ENCODE peak calls at places on chromosomes 5 and 9, in eight cellular contexts. A is sigmoid colon, G is HFF-Myc, R is GM12865, V is brain microvascular endothelial cell, Z is lung, F is MM.1S, K is K562. I is an unnamed sample.

GRCh38 chr5:40834391-40834848 is 602 bp downstream of the RPL37 start:
- DNase-seq in A (no peak), K (no peak), G (no peak), Z (no peak), F (peak; percentile 53), R (peak; percentile 69), V (no peak), I (peak; percentile 60)

GRCh38 chr9:114282104-114282485 is 40.8 kb upstream of the ORM1 start:
- DNase-seq in K (no peak), V (no peak), A (no peak), R (no peak), Z (no peak), G (no peak), F (no peak), I (no peak)

GRCh38 chr5:125367702-125368101 is 621.3 kb upstream of the ZNF608 start:
- DNase-seq in F (no peak), G (no peak), K (no peak), A (no peak), V (no peak), R (no peak), Z (no peak), I (no peak)

GRCh38 chr5:36177715-36178556 is 26.0 kb downstream of the SKP2 start:
- DNase-seq in F (peak; percentile 59), Z (no peak), G (peak; percentile 26), R (peak; percentile 44), V (peak; percentile 24), A (no peak), K (peak; percentile 17), I (peak; percentile 63)

GRCh38 chr9:95506438-95506691 is 10.4 kb downstream of the PTCH1 start:
- DNase-seq in F (peak; percentile 57), G (no peak), Z (no peak), K (peak; percentile 30), A (no peak), V (no peak), R (peak; percentile 74), I (peak; percentile 57)

GRCh38 chr9:106860731-106861584 is 2.0 kb upstream of the ZNF462 start:
- DNase-seq in F (no peak), Z (peak; percentile 45), V (peak; percentile 20), G (no peak), A (peak; percentile 75), K (no peak), R (no peak), I (peak; percentile 52)

GRCh38 chr5:135591277-135591676 is 12.5 kb upstream of the CXCL14 start:
- DNase-seq in V (no peak), Z (no peak), K (no peak), F (no peak), R (no peak), G (no peak), A (no peak), I (no peak)

GRCh38 chr5:147321569-147321968 is 86.7 kb downstream of the STK32A start:
- DNase-seq in R (no peak), K (no peak), G (no peak), Z (no peak), F (no peak), A (no peak), V (no peak), I (no peak)

GRCh38 chr5:98905857-98906688 is 22.7 kb downstream of the CHD1 start:
- DNase-seq in Z (no peak), K (peak; percentile 15), V (no peak), F (peak; percentile 57), R (peak; percentile 60), A (no peak), G (no peak), I (peak; percentile 64)

GRCh38 chr9:98430535-98430934 is 175.1 kb upstream of the TBC1D2 start:
- DNase-seq in F (no peak), Z (peak; percentile 55), K (no peak), V (no peak), R (no peak), G (no peak), A (no peak), I (peak; percentile 29)

GRCh38 chr5:28516657-28517175 is 1478.3 kb upstream of the CDH9 start:
- DNase-seq in V (peak; percentile 25), K (no peak), G (no peak), R (no peak), F (no peak), A (no peak), Z (no peak), I (no peak)

GRCh38 chr5:177432143-177432904 is 5.8 kb downstream of the GRK6 start:
- DNase-seq in V (no peak), K (no peak), Z (no peak), F (no peak), G (no peak), R (no peak), A (peak; percentile 71), I (no peak)

GRCh38 chr5:4191703-4192102 is 596.1 kb downstream of the IRX1 start:
- DNase-seq in F (no peak), G (no peak), A (no peak), K (no peak), Z (no peak), V (no peak), R (no peak), I (no peak)

GRCh38 chr5:116864157-116864837 is 289.7 kb upstream of the SEMA6A start:
- DNase-seq in R (no peak), G (no peak), Z (no peak), A (no peak), K (no peak), V (peak; percentile 7), F (no peak), I (no peak)

GRCh38 chr9:129270205-129270604 is 92.1 kb upstream of the IER5L start:
- DNase-seq in V (no peak), A (no peak), K (no peak), R (peak; percentile 98), G (no peak), Z (no peak), F (peak; percentile 97), I (no peak)

GRCh38 chr9:134365115-134365596 is 38.9 kb downstream of the RXRA start:
- DNase-seq in K (no peak), A (no peak), F (no peak), V (no peak), G (no peak), Z (no peak), R (no peak), I (no peak)

GRCh38 chr9:84339523-84339922 is 1.0 kb downstream of the SLC28A3 start:
- DNase-seq in F (no peak), K (no peak), R (no peak), G (no peak), A (no peak), V (no peak), Z (no peak), I (no peak)

GRCh38 chr9:71647094-71647591 is 121.2 kb downstream of the CEMIP2 start:
- DNase-seq in V (peak; percentile 66), G (peak; percentile 55), Z (peak; percentile 65), R (peak; percentile 27), K (peak; percentile 61), F (no peak), A (peak; percentile 81), I (peak; percentile 89)

GRCh38 chr5:10319202-10319851 is 11.6 kb upstream of the CMBL start:
- DNase-seq in K (peak; percentile 91), R (no peak), V (peak; percentile 60), Z (no peak), F (no peak), G (no peak), A (peak; percentile 69), I (peak; percentile 92)

GRCh38 chr9:89732952-89733349 is 128.1 kb downstream of the GADD45G start:
- DNase-seq in G (no peak), R (no peak), A (no peak), F (no peak), V (no peak), Z (no peak), K (no peak), I (no peak)

GRCh38 chr9:89732295-89732951 is 127.6 kb downstream of the GADD45G start:
- DNase-seq in K (no peak), G (no peak), R (no peak), A (no peak), V (no peak), F (no peak), Z (no peak), I (peak; percentile 68)

GRCh38 chr9:89729954-89730530 is 125.2 kb downstream of the GADD45G start:
- DNase-seq in A (no peak), G (no peak), K (no peak), Z (no peak), F (no peak), R (no peak), V (no peak), I (no peak)

GRCh38 chr9:89731262-89731980 is 126.6 kb downstream of the GADD45G start:
- DNase-seq in K (no peak), R (no peak), F (no peak), G (no peak), V (no peak), A (no peak), Z (no peak), I (no peak)

GRCh38 chr9:89730715-89731114 is 125.9 kb downstream of the GADD45G start:
- DNase-seq in A (no peak), K (peak; percentile 4), Z (peak; percentile 74), F (no peak), G (no peak), V (no peak), R (no peak), I (no peak)
- TF ChIP-seq CTCF in A (no peak), K (no peak), Z (no peak), F (no peak), G (no peak), V (no peak), R (no peak), I (no peak)

GRCh38 chr9:651372-651771 is 190.1 kb upstream of the DMRT1 start:
- DNase-seq in K (no peak), F (no peak), R (no peak), V (no peak), A (no peak), Z (no peak), G (no peak), I (no peak)

GRCh38 chr9:649128-650074 is 192.1 kb upstream of the DMRT1 start:
- DNase-seq in Z (no peak), K (no peak), V (no peak), F (no peak), A (no peak), G (no peak), R (no peak), I (no peak)

GRCh38 chr9:652896-653295 is 188.6 kb upstream of the DMRT1 start:
- DNase-seq in K (no peak), V (no peak), R (no peak), F (no peak), G (no peak), Z (no peak), A (peak; percentile 89), I (peak; percentile 83)

GRCh38 chr9:647522-647921 is 194.0 kb upstream of the DMRT1 start:
- DNase-seq in F (no peak), Z (no peak), G (no peak), V (no peak), A (no peak), R (no peak), K (no peak), I (no peak)

GRCh38 chr9:650362-650761 is 191.1 kb upstream of the DMRT1 start:
- DNase-seq in Z (no peak), K (no peak), G (no peak), A (no peak), F (no peak), R (no peak), V (no peak), I (no peak)
- H3K4me3 ChIP-seq in Z (no peak overlapping the region), K (no peak overlapping the region), G (no peak overlapping the region), A (no peak overlapping the region), F (no peak overlapping the region), R (no peak overlapping the region), V (no peak overlapping the region), I (no peak overlapping the region)

GRCh38 chr9:109475526-109475925 is 22.6 kb downstream of the PTPN3 start:
- DNase-seq in V (no peak), A (no peak), F (no peak), K (no peak), G (no peak), R (no peak), Z (no peak), I (no peak)
- TF ChIP-seq CTCF in V (no peak), A (no peak), F (no peak), K (no peak), G (no peak), R (no peak), Z (no peak), I (no peak)

GRCh38 chr9:136551401-136552116 is 5.7 kb upstream of the NOTCH1 start:
- DNase-seq in Z (no peak), F (no peak), K (peak; percentile 63), V (peak; percentile 28), G (peak; percentile 69), R (peak; percentile 72), A (peak; percentile 96), I (peak; percentile 85)
- H3K4me3 ChIP-seq in Z (no peak overlapping the region), F (no peak overlapping the region), K (no peak overlapping the region), V (no peak overlapping the region), G (peak overlapping the region; percentile 36), R (peak overlapping the region; percentile 25), A (no peak overlapping the region), I (peak overlapping the region; percentile 23)